ENCODE peak calls at places on chromosomes 12 and 14, in four cellular contexts. Y, Z, B and C are unnamed samples.

GRCh38 chr12:76698316-76698715 is 65.6 kb upstream of the ZDHHC17 start:
- DNase-seq in B (no peak), Z (no peak), Y (no peak), C (no peak)

GRCh38 chr12:116547955-116548471 is 11.2 kb upstream of the MAP1LC3B2 start:
- DNase-seq in Z (no peak), Y (peak), B (peak), C (no peak)

GRCh38 chr12:6154730-6155459 is 30.4 kb upstream of the VWF start:
- DNase-seq in Z (no peak), Y (no peak), B (no peak), C (no peak)

GRCh38 chr14:24848427-24848826 is 201.5 kb downstream of the STXBP6 start:
- DNase-seq in Z (no peak), B (peak), Y (no peak), C (no peak)

GRCh38 chr12:102913453-102914226 is 3.4 kb downstream of the PAH start:
- DNase-seq in B (no peak), Y (no peak), Z (no peak), C (no peak)

GRCh38 chr12:131720241-131720640 is 9.4 kb downstream of the SFSWAP start:
- DNase-seq in Z (no peak), Y (no peak), B (no peak), C (no peak)

GRCh38 chr14:74697543-74697942 is 15.3 kb downstream of the AREL1 start:
- DNase-seq in B (peak), Y (no peak), Z (no peak), C (no peak)

GRCh38 chr12:84644936-84645335 is 267.7 kb downstream of the SLC6A15 start:
- DNase-seq in B (no peak), Y (no peak), Z (no peak), C (no peak)

GRCh38 chr14:45247427-45247826 is 5.6 kb downstream of the MIS18BP1 start:
- DNase-seq in Y (no peak), B (no peak), Z (no peak), C (no peak)

GRCh38 chr14:44297437-44297836 is 209.6 kb downstream of the FSCB start:
- DNase-seq in B (no peak), Z (no peak), Y (no peak), C (no peak)

GRCh38 chr12:103548622-103549601 is 38.2 kb upstream of the STAB2 start:
- DNase-seq in B (peak), Y (peak), Z (peak), C (peak)

GRCh38 chr12:70332236-70332635 is 33.9 kb upstream of the KCNMB4 start:
- DNase-seq in Y (no peak), Z (no peak), B (no peak), C (no peak)

GRCh38 chr12:67082221-67082620 is 186.9 kb upstream of the CAND1 start:
- DNase-seq in Y (no peak), B (no peak), Z (no peak), C (no peak)

GRCh38 chr12:116766746-116767145 is 28.6 kb downstream of the RNFT2 start:
- DNase-seq in Z (no peak), B (no peak), Y (no peak), C (no peak)

GRCh38 chr12:52280796-52281560 is 6.5 kb downstream of the KRT86 start:
- DNase-seq in B (peak), Z (no peak), Y (no peak), C (no peak)

GRCh38 chr12:119715268-119715620 is 47.3 kb downstream of the PRKAB1 start:
- DNase-seq in Z (no peak), Y (no peak), B (peak), C (no peak)

GRCh38 chr14:57746563-57746962 is 119.3 kb downstream of the SLC35F4 start:
- DNase-seq in B (peak), Z (no peak), Y (no peak), C (no peak)

GRCh38 chr14:73237786-73238261 is 518 bp downstream of the PAPLN start:
- DNase-seq in Y (peak), B (peak), Z (no peak), C (no peak)

GRCh38 chr14:22939684-22940083 is 10.5 kb upstream of the PRMT5 start:
- DNase-seq in Y (no peak), Z (no peak), B (peak), C (no peak)

GRCh38 chr12:119180380-119181040 is 1.8 kb downstream of the HSPB8 start:
- DNase-seq in B (peak), Y (no peak), Z (no peak), C (no peak)

GRCh38 chr12:127761880-127762279 is 505.1 kb upstream of the TMEM132C start:
- DNase-seq in B (no peak), Y (no peak), Z (no peak), C (no peak)

GRCh38 chr14:53968756-53969155 is 12.1 kb upstream of the BMP4 start:
- DNase-seq in Z (no peak), Y (no peak), B (no peak), C (no peak)

GRCh38 chr12:117447665-117448366 is 86.4 kb upstream of the NOS1 start:
- DNase-seq in Z (no peak), B (no peak), Y (no peak), C (no peak)

GRCh38 chr14:23876160-23876750 is 77.3 kb upstream of the DHRS4 start:
- DNase-seq in Z (no peak), B (no peak), Y (no peak), C (no peak)

GRCh38 chr12:104529130-104529874 is 72.6 kb downstream of the CHST11 start:
- DNase-seq in Y (no peak), Z (no peak), B (no peak), C (no peak)

GRCh38 chr12:88958153-88958552 is 377.9 kb upstream of the KITLG start:
- DNase-seq in B (no peak), Z (no peak), Y (no peak), C (no peak)

GRCh38 chr14:57057803-57058202 is 210.9 kb downstream of the EXOC5 start:
- DNase-seq in Z (no peak), Y (no peak), B (no peak), C (no peak)

GRCh38 chr14:76877871-76878270 is 51.7 kb downstream of the LRRC74A start:
- DNase-seq in Y (no peak), B (no peak), Z (no peak), C (no peak)

GRCh38 chr12:64736771-64737170 is 22.4 kb downstream of the GNS start:
- DNase-seq in Z (no peak), Y (no peak), B (no peak), C (no peak)

GRCh38 chr12:12210983-12211382 is 55.9 kb downstream of the LRP6 start:
- DNase-seq in B (no peak), Z (no peak), Y (no peak), C (no peak)

GRCh38 chr12:125610292-125610691 is 545.1 kb downstream of the AACS start:
- DNase-seq in Y (no peak), Z (no peak), B (no peak), C (no peak)

GRCh38 chr12:25376985-25377384 is 126.3 kb upstream of the KRAS start:
- DNase-seq in Z (no peak), B (no peak), Y (no peak), C (no peak)

GRCh38 chr14:79629891-79630560 is 581.3 kb downstream of the DIO2 start:
- DNase-seq in Y (no peak), B (no peak), Z (no peak), C (no peak)

GRCh38 chr14:94298130-94298529 is 5.1 kb upstream of the SERPINA10 start:
- DNase-seq in Y (no peak), B (no peak), Z (no peak), C (no peak)

GRCh38 chr12:79547044-79547734 is 143.6 kb downstream of the PAWR start:
- DNase-seq in Z (no peak), B (peak), Y (no peak), C (no peak)

GRCh38 chr12:93536766-93537515 is 35.5 kb upstream of the SOCS2 start:
- DNase-seq in Y (peak), B (peak), Z (no peak), C (peak)

GRCh38 chr14:97025722-97026121 is 228.5 kb downstream of the VRK1 start:
- DNase-seq in Y (no peak), B (no peak), Z (no peak), C (no peak)

GRCh38 chr12:65459545-65459944 is 181.1 kb downstream of the MSRB3 start:
- DNase-seq in Z (no peak), B (no peak), Y (no peak), C (no peak)

GRCh38 chr12:64099430-64099829 is 122.7 kb downstream of the KICS2 start:
- DNase-seq in Y (no peak), B (peak), Z (no peak), C (no peak)